ENCODE peak calls at places on chromosomes 2 and 18, in nine cellular contexts. One of them, this sample, is unnamed.
A peak's percentile ranks its signal among the peaks of the same experiment; 100 is the strongest.

GRCh38 chr2:105438104-105438929 is 39.5 kb upstream of the FHL2 start:
- DNase-seq in neural crest cell: no peak
- DNase-seq in RWPE1: no peak
- DNase-seq in neural progenitor cell: peak; percentile 20
- DNase-seq in A549: no peak
- DNase-seq in HL-60: no peak
- DNase-seq in putamen: no peak
- DNase-seq in mammary epithelial cell: no peak
- DNase-seq in T-helper 2 cell: no peak
- DNase-seq in this sample: peak; percentile 63

GRCh38 chr2:239444626-239445625 is 44.1 kb upstream of the HDAC4 start:
- DNase-seq in mammary epithelial cell: peak; percentile 39
- DNase-seq in RWPE1: peak; percentile 79
- DNase-seq in putamen: peak; percentile 89
- DNase-seq in T-helper 2 cell: no peak
- DNase-seq in HL-60: peak; percentile 75
- DNase-seq in neural crest cell: no peak
- DNase-seq in neural progenitor cell: peak; percentile 33
- DNase-seq in A549: peak; percentile 12
- DNase-seq in this sample: no peak

GRCh38 chr2:240074545-240074944 is 21.2 kb upstream of the OR6B3 start:
- DNase-seq in neural crest cell: no peak
- DNase-seq in neural progenitor cell: no peak
- DNase-seq in mammary epithelial cell: no peak
- DNase-seq in T-helper 2 cell: no peak
- DNase-seq in A549: no peak
- DNase-seq in HL-60: no peak
- DNase-seq in RWPE1: no peak
- DNase-seq in putamen: no peak
- DNase-seq in this sample: no peak

GRCh38 chr2:73386342-73386868 is 769 bp downstream of the ALMS1 start:
- DNase-seq in neural crest cell: no peak
- DNase-seq in RWPE1: no peak
- DNase-seq in A549: no peak
- DNase-seq in putamen: no peak
- DNase-seq in mammary epithelial cell: no peak
- DNase-seq in neural progenitor cell: peak; percentile 53
- DNase-seq in T-helper 2 cell: no peak
- DNase-seq in HL-60: no peak
- DNase-seq in this sample: no peak

GRCh38 chr2:108541451-108541850 is 7.2 kb downstream of the LIMS1 start:
- DNase-seq in HL-60: no peak
- DNase-seq in RWPE1: no peak
- DNase-seq in T-helper 2 cell: no peak
- DNase-seq in A549: no peak
- DNase-seq in putamen: no peak
- DNase-seq in neural progenitor cell: no peak
- DNase-seq in mammary epithelial cell: no peak
- DNase-seq in neural crest cell: no peak
- DNase-seq in this sample: no peak

GRCh38 chr2:181685150-181685688 is 4.9 kb upstream of the NEUROD1 start:
- DNase-seq in T-helper 2 cell: no peak
- DNase-seq in HL-60: no peak
- DNase-seq in neural progenitor cell: peak; percentile 68
- DNase-seq in neural crest cell: no peak
- DNase-seq in RWPE1: no peak
- DNase-seq in putamen: no peak
- DNase-seq in A549: no peak
- DNase-seq in mammary epithelial cell: no peak
- DNase-seq in this sample: no peak

GRCh38 chr2:111116843-111117665 is 3.7 kb upstream of the BCL2L11 start:
- DNase-seq in HL-60: peak; percentile 81
- DNase-seq in mammary epithelial cell: peak; percentile 76
- DNase-seq in neural crest cell: peak; percentile 55
- DNase-seq in RWPE1: peak; percentile 83
- DNase-seq in A549: peak; percentile 86
- DNase-seq in T-helper 2 cell: peak; percentile 52
- DNase-seq in putamen: peak; percentile 64
- DNase-seq in neural progenitor cell: peak; percentile 87
- DNase-seq in this sample: peak; percentile 66

GRCh38 chr18:54528942-54529376 is 62.1 kb upstream of the DYNAP start:
- DNase-seq in mammary epithelial cell: no peak
- DNase-seq in A549: no peak
- DNase-seq in neural progenitor cell: no peak
- DNase-seq in neural crest cell: no peak
- DNase-seq in putamen: no peak
- DNase-seq in T-helper 2 cell: no peak
- DNase-seq in RWPE1: no peak
- DNase-seq in HL-60: no peak
- DNase-seq in this sample: no peak

GRCh38 chr2:163345795-163346573 is 389.8 kb downstream of the FIGN start:
- DNase-seq in neural progenitor cell: peak; percentile 76
- DNase-seq in HL-60: peak; percentile 35
- DNase-seq in T-helper 2 cell: no peak
- DNase-seq in mammary epithelial cell: peak; percentile 66
- DNase-seq in A549: peak; percentile 76
- DNase-seq in RWPE1: peak; percentile 41
- DNase-seq in neural crest cell: peak; percentile 23
- DNase-seq in putamen: peak; percentile 75
- DNase-seq in this sample: peak; percentile 9

GRCh38 chr2:240407090-240407489 is 28.4 kb upstream of the GPC1 start:
- DNase-seq in RWPE1: no peak
- DNase-seq in neural crest cell: no peak
- DNase-seq in T-helper 2 cell: no peak
- DNase-seq in HL-60: no peak
- DNase-seq in mammary epithelial cell: no peak
- DNase-seq in neural progenitor cell: no peak
- DNase-seq in putamen: no peak
- DNase-seq in A549: no peak
- DNase-seq in this sample: no peak

GRCh38 chr18:75043478-75043877 is 165.5 kb downstream of the PTGR3 start:
- DNase-seq in A549: no peak
- DNase-seq in neural crest cell: no peak
- DNase-seq in putamen: no peak
- DNase-seq in mammary epithelial cell: no peak
- DNase-seq in T-helper 2 cell: no peak
- DNase-seq in RWPE1: no peak
- DNase-seq in HL-60: no peak
- DNase-seq in neural progenitor cell: no peak
- DNase-seq in this sample: no peak

GRCh38 chr18:79458131-79458838 is 62.6 kb downstream of the NFATC1 start:
- DNase-seq in neural crest cell: peak; percentile 32
- DNase-seq in A549: peak; percentile 44
- DNase-seq in neural progenitor cell: no peak
- DNase-seq in RWPE1: peak; percentile 93
- DNase-seq in HL-60: no peak
- DNase-seq in T-helper 2 cell: no peak
- DNase-seq in putamen: no peak
- DNase-seq in mammary epithelial cell: peak; percentile 75
- DNase-seq in this sample: no peak

GRCh38 chr2:55048925-55049793 is 1.1 kb downstream of the RTN4 start:
- DNase-seq in T-helper 2 cell: peak; percentile 36
- DNase-seq in mammary epithelial cell: peak; percentile 71
- DNase-seq in neural crest cell: peak; percentile 62
- DNase-seq in RWPE1: peak; percentile 57
- DNase-seq in HL-60: peak; percentile 92
- DNase-seq in putamen: peak; percentile 93
- DNase-seq in neural progenitor cell: peak; percentile 91
- DNase-seq in A549: peak; percentile 84
- DNase-seq in this sample: peak; percentile 92

GRCh38 chr2:161547130-161547529 is 77.1 kb upstream of the SLC4A10 start:
- DNase-seq in mammary epithelial cell: no peak
- DNase-seq in A549: no peak
- DNase-seq in RWPE1: no peak
- DNase-seq in T-helper 2 cell: no peak
- DNase-seq in HL-60: no peak
- DNase-seq in putamen: no peak
- DNase-seq in neural crest cell: no peak
- DNase-seq in neural progenitor cell: no peak
- DNase-seq in this sample: no peak

GRCh38 chr18:62732631-62733030 is 17.3 kb downstream of the PHLPP1 start:
- DNase-seq in neural crest cell: no peak
- DNase-seq in neural progenitor cell: no peak
- DNase-seq in mammary epithelial cell: no peak
- DNase-seq in RWPE1: no peak
- DNase-seq in HL-60: no peak
- DNase-seq in T-helper 2 cell: no peak
- DNase-seq in putamen: no peak
- DNase-seq in A549: no peak
- DNase-seq in this sample: no peak

GRCh38 chr18:79856119-79857080 is 58.7 kb downstream of the KCNG2 start:
- DNase-seq in neural crest cell: peak; percentile 9
- DNase-seq in HL-60: peak; percentile 71
- DNase-seq in A549: peak; percentile 24
- DNase-seq in RWPE1: no peak
- DNase-seq in mammary epithelial cell: no peak
- DNase-seq in neural progenitor cell: peak; percentile 82
- DNase-seq in T-helper 2 cell: no peak
- DNase-seq in putamen: no peak
- DNase-seq in this sample: no peak

This sample was measured in K562.